ENCODE peak calls at places on chromosome 1, in six cellular contexts. I is hepatocyte, L is K562, R is mammary epithelial cell, O is H1, Y is H9. V is an unnamed sample.

GRCh38 chr1:116710326-116711060 is 43.0 kb upstream of the IGSF3 start:
- DNase-seq in I (no peak), L (no peak), R (no peak), O (no peak), Y (no peak), V (no peak)

GRCh38 chr1:13756557-13757315 is 56.7 kb downstream of the PRDM2 start:
- DNase-seq in I (no peak), L (no peak), R (no peak), O (no peak), Y (no peak), V (no peak)

GRCh38 chr1:168603501-168604107 is 27.2 kb downstream of the XCL1 start:
- DNase-seq in I (peak), L (peak), R (peak), O (peak), Y (peak), V (peak)

GRCh38 chr1:213989071-213989739 is 1.4 kb downstream of the PROX1 start:
- DNase-seq in I (peak), L (no peak), R (no peak), O (no peak), Y (peak), V (peak)

GRCh38 chr1:230127105-230128054 is 60.3 kb downstream of the GALNT2 start:
- DNase-seq in I (no peak), L (peak), R (no peak), O (no peak), Y (no peak), V (peak)

GRCh38 chr1:2358072-2358471 is 33.3 kb downstream of the MORN1 start:
- DNase-seq in I (no peak), L (no peak), R (no peak), O (no peak), Y (no peak), V (no peak)

GRCh38 chr1:18100493-18101063 is 7.0 kb upstream of the IGSF21 start:
- DNase-seq in I (peak), L (peak), R (peak), O (no peak), Y (peak), V (peak)

GRCh38 chr1:9766759-9767442 is 56.9 kb downstream of the CLSTN1 start:
- DNase-seq in I (peak), L (no peak), R (peak), O (no peak), Y (no peak), V (no peak)

GRCh38 chr1:109368464-109368863 is 29.3 kb downstream of the SORT1 start:
- DNase-seq in I (no peak), L (no peak), R (no peak), O (no peak), Y (no peak), V (no peak)

GRCh38 chr1:109373051-109373593 is 24.6 kb downstream of the SORT1 start:
- DNase-seq in I (no peak), L (peak), R (no peak), O (no peak), Y (no peak), V (no peak)

GRCh38 chr1:109370712-109371270 is 26.9 kb downstream of the SORT1 start:
- DNase-seq in I (no peak), L (peak), R (peak), O (no peak), Y (no peak), V (no peak)

GRCh38 chr1:109369167-109369746 is 28.5 kb downstream of the SORT1 start:
- DNase-seq in I (no peak), L (no peak), R (no peak), O (no peak), Y (no peak), V (no peak)

DNA sequence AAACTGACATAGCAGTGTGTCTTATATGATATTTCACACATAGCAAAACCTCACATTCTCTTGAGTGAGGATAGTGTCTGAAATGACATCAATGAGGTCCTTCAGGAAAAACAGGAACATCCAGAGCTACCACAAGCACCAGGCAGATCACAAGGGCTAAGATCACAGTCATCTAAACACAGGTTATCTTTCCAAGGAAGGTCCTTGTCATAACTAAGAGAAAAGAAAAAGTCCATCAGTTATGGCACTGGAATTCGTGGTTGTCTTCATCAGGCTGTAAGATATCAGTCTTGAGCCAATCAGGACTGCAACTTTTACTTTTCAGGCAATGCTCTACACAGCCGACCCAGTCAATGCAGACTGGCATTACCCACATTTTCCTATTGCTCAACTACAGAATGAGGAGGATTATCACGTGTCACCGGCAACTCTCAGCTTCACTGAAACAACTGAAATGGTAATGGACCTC is 26.4 kb downstream of the SORT1 start:
- DNase-seq in I (peak), L (no peak), R (peak), O (no peak), Y (no peak), V (no peak)
- H3K27ac ChIP-seq in I (peak), L (peak), R (no peak), O (no peak), Y (no peak), V (no peak)

GRCh38 chr1:37653906-37654305 is 19.2 kb upstream of the RSPO1 start:
- DNase-seq in I (no peak), L (no peak), R (no peak), O (no peak), Y (no peak), V (no peak)

GRCh38 chr1:37657620-37658412 is 23.1 kb upstream of the RSPO1 start:
- DNase-seq in I (no peak), L (no peak), R (no peak), O (no peak), Y (no peak), V (no peak)

GRCh38 chr1:37655274-37655673 is 20.6 kb upstream of the RSPO1 start:
- DNase-seq in I (no peak), L (no peak), R (no peak), O (no peak), Y (no peak), V (no peak)

GRCh38 chr1:37658486-37658885 is 23.8 kb upstream of the RSPO1 start:
- DNase-seq in I (no peak), L (no peak), R (no peak), O (no peak), Y (no peak), V (no peak)

GRCh38 chr1:37656881-37657280 is 22.2 kb upstream of the RSPO1 start:
- DNase-seq in I (no peak), L (no peak), R (no peak), O (no peak), Y (no peak), V (no peak)
- H3K4me2 ChIP-seq in I (no peak), L (no peak), R (no peak), O (no peak), Y (no peak), V (no peak)

GRCh38 chr1:226985239-226985838 is 45.2 kb downstream of the COQ8A start:
- DNase-seq in I (no peak), L (no peak), R (no peak), O (no peak), Y (no peak), V (no peak)

GRCh38 chr1:226984521-226985238 is 44.6 kb downstream of the COQ8A start:
- DNase-seq in I (no peak), L (no peak), R (no peak), O (no peak), Y (peak), V (no peak)

GRCh38 chr1:226987179-226987536 is 47.1 kb downstream of the COQ8A start:
- DNase-seq in I (no peak), L (no peak), R (no peak), O (no peak), Y (no peak), V (no peak)

GRCh38 chr1:226986496-226987178 is 46.5 kb downstream of the COQ8A start:
- DNase-seq in I (no peak), L (no peak), R (no peak), O (no peak), Y (peak), V (no peak)

GRCh38 chr1:226985839-226986463 is 45.9 kb downstream of the COQ8A start:
- DNase-seq in I (no peak), L (peak), R (no peak), O (no peak), Y (peak), V (no peak)
- H3K27ac ChIP-seq in I (peak), L (no peak), R (no peak), O (no peak), Y (no peak), V (no peak)

GRCh38 chr1:32273389-32274208 is 18.3 kb upstream of the HDAC1 start:
- DNase-seq in I (peak), L (peak), R (peak), O (peak), Y (peak), V (no peak)

GRCh38 chr1:32275424-32275823 is 16.5 kb upstream of the HDAC1 start:
- DNase-seq in I (no peak), L (no peak), R (no peak), O (no peak), Y (peak), V (no peak)

GRCh38 chr1:32274646-32275340 is 17.1 kb upstream of the HDAC1 start:
- DNase-seq in I (no peak), L (no peak), R (no peak), O (no peak), Y (peak), V (no peak)

GRCh38 chr1:32269744-32270143 is 18.7 kb downstream of the LCK start:
- DNase-seq in I (no peak), L (no peak), R (no peak), O (no peak), Y (no peak), V (no peak)

DNA sequence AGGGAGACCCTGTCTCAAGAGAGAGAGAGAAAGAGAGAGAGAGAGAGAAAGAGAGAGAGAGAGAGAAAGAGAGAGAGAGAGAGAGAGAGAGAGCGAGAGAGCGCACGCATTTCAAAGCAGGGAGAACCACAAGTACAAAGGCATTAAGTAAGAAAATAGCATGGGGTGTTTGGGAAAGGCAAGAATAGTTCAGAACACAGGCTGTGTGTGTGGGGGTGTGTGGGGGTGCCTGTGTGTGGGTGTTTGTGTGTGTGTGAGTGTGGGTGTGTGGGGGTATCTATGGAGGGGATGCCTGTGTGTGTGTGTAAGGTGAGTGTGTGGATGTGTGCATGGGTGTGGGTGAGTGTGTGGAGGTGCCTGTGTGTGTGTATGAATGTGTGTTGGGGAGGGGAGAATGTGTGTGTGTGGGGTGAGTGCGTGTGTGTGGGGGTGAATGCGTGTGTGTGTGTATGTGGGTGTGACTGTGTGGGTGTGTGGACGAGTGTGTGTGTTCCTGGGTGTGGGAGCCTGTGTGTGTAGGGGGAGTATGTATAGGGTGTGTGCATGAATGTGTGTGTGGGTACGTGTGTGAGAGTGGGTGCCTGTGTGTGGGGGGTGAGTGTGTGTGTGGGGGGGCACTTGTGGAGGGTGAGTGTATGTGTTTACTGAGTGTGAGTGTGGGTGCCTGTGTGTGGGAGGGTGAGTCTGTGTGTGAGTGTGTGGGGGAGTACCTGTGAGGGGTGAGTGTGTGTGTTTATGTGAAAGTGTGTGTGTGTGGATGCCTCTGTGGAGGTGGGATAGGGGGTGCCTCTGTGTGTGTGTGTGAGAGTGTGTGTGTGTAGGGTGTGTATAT is 19.1 kb upstream of the HDAC1 start:
- DNase-seq in I (no peak), L (no peak), R (no peak), O (no peak), Y (no peak), V (no peak)
- H3K4me2 ChIP-seq in I (peak), L (no peak), R (no peak), O (peak), Y (no peak), V (no peak)

GRCh38 chr1:147169171-147169570 is 3.1 kb downstream of the PRKAB2 start:
- DNase-seq in I (no peak), L (no peak), R (no peak), O (no peak), Y (no peak), V (no peak)
- H3K27ac ChIP-seq in I (peak), L (no peak), R (peak), O (no peak), Y (no peak), V (no peak)

DNA sequence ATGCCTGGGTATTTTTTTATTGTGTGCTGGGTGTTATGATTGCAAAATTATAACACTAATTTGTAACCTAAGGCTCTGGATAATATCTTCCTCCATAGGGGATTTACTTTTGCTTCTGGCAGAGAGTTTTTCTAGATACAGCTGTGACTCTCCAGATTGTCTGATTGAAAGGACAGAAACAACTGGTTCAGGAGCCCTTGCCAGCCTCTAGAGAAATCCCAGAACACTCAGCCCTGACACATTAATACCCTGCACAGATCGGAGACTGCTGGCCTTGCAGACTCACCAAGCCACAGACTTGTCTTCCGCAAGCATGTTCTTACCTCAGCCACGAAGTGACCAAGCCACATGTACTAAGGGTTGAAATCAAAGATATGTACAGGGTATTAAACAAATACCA is 10.7 kb downstream of the C1orf146 start:
- DNase-seq in I (no peak), L (no peak), R (no peak), O (no peak), Y (no peak), V (no peak)
- H3K4me2 ChIP-seq in I (no peak), L (no peak), R (no peak), O (no peak), Y (no peak), V (no peak)

GRCh38 chr1:99570486-99571089 is 75.3 kb upstream of the PALMD start:
- DNase-seq in I (no peak), L (no peak), R (no peak), O (no peak), Y (no peak), V (no peak)

GRCh38 chr1:99565606-99566289 is 80.2 kb upstream of the PALMD start:
- DNase-seq in I (no peak), L (no peak), R (peak), O (no peak), Y (no peak), V (no peak)

GRCh38 chr1:99561952-99562351 is 84.0 kb upstream of the PALMD start:
- DNase-seq in I (no peak), L (no peak), R (no peak), O (no peak), Y (no peak), V (no peak)

GRCh38 chr1:99571092-99571734 is 74.7 kb upstream of the PALMD start:
- DNase-seq in I (no peak), L (no peak), R (no peak), O (no peak), Y (no peak), V (no peak)

DNA sequence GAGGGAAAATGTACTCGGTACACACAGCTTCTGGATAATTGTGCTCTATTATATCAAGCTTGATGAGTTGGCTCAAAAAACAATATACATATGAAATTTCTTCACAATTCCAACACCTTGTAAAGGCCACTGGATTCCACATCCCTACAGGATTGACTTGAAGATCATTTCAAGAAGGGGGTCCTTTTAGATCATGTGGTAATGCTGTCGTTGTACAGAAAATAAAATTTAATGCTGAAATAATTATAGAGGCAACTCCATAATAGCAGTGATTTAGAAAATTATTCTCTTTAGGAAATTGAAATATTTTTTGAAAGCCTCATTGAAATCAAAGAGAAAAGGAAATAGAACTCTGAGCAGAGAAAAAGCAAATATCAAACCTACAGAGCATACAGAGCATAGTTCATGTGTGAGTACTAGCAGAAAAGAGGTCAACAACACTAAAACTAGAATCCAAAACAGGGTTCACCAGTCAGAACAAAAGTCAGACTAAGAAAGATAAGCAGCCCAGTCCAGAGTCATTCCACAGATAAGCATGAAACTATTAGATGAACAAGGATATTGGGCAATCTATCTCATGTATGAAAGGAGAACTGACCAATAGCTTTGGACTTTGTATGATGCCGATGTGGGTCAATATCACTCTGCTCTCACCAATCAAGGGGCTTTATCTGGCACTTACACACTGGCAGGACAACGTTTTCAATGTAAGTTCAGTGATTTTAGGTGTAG is 79.5 kb upstream of the PALMD start:
- DNase-seq in I (peak), L (no peak), R (no peak), O (no peak), Y (no peak), V (no peak)
- H3K27ac ChIP-seq in I (peak), L (no peak), R (peak), O (no peak), Y (no peak), V (no peak)

DNA sequence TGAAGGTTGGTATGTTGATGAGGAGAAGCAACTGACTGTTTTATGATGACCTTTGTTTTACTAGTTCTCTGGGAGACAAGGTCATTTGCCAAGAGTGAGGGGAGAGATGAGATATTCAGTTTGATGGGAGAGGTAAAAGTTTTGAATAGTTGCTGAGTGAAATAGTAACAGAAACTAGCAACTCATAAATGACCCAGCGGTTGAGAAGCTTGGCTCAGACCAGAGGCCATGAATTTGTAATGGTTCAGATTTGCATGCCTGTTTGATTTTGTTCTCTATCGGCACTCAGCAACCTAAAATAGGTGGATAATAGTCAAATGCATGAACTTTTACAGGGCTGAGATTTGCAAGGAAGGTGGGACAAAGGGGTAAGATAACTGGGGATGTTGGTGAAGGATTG is 6.6 kb downstream of the CCDC30 start:
- DNase-seq in I (no peak), L (no peak), R (no peak), O (no peak), Y (no peak), V (no peak)
- H3K4me2 ChIP-seq in I (no peak), L (no peak), R (no peak), O (no peak), Y (no peak), V (no peak)